ENCODE peak calls at places on chromosomes 5 and 9, in six cellular contexts. H is A549, Y is HepG2, A is IMR-90, U is GM12878, V is K562. M is an unnamed sample.

GRCh38 chr9:126488881-126489404 is 124.8 kb upstream of the LMX1B start:
- DNase-seq in H (no peak), Y (no peak), A (no peak), U (no peak), V (no peak), M (no peak)

GRCh38 chr9:14400658-14400995 is 86.7 kb upstream of the NFIB start:
- DNase-seq in H (peak), Y (peak), A (peak), U (no peak), V (peak), M (peak)

GRCh38 chr5:79685621-79686020 is 4.0 kb upstream of the CMYA5 start:
- DNase-seq in H (no peak), Y (no peak), A (peak), U (no peak), V (no peak), M (no peak)

GRCh38 chr9:135075234-135076142 is 12.0 kb upstream of the OLFM1 start:
- DNase-seq in H (no peak), Y (no peak), A (no peak), U (no peak), V (no peak), M (no peak)

GRCh38 chr9:20563917-20564316 is 58.4 kb downstream of the MLLT3 start:
- DNase-seq in H (no peak), Y (no peak), A (no peak), U (no peak), V (no peak), M (no peak)

GRCh38 chr9:129860653-129861446 is 25.6 kb downstream of the USP20 start:
- DNase-seq in H (no peak), Y (no peak), A (no peak), U (no peak), V (no peak), M (no peak)

GRCh38 chr5:68751651-68752050 is 342.2 kb upstream of the SLC30A5 start:
- DNase-seq in H (no peak), Y (no peak), A (no peak), U (no peak), V (no peak), M (no peak)

GRCh38 chr5:133343196-133343595 is 269.1 kb downstream of the FSTL4 start:
- DNase-seq in H (no peak), Y (no peak), A (no peak), U (no peak), V (no peak), M (no peak)

GRCh38 chr5:117623042-117623815 is 1048.6 kb upstream of the SEMA6A start:
- DNase-seq in H (no peak), Y (no peak), A (peak), U (no peak), V (no peak), M (no peak)

GRCh38 chr5:87231037-87231808 is 36.5 kb upstream of the RASA1 start:
- DNase-seq in H (no peak), Y (no peak), A (no peak), U (peak), V (no peak), M (no peak)

GRCh38 chr5:116569999-116570398 is 4.6 kb downstream of the SEMA6A start:
- DNase-seq in H (no peak), Y (no peak), A (no peak), U (no peak), V (no peak), M (no peak)

GRCh38 chr9:30774326-30774725 is 1610.1 kb upstream of the ACO1 start:
- DNase-seq in H (no peak), Y (peak), A (no peak), U (no peak), V (no peak), M (peak)

GRCh38 chr9:22067196-22067595 is 58.1 kb upstream of the CDKN2B start:
- DNase-seq in H (no peak), Y (no peak), A (peak), U (no peak), V (no peak), M (no peak)

DNA sequence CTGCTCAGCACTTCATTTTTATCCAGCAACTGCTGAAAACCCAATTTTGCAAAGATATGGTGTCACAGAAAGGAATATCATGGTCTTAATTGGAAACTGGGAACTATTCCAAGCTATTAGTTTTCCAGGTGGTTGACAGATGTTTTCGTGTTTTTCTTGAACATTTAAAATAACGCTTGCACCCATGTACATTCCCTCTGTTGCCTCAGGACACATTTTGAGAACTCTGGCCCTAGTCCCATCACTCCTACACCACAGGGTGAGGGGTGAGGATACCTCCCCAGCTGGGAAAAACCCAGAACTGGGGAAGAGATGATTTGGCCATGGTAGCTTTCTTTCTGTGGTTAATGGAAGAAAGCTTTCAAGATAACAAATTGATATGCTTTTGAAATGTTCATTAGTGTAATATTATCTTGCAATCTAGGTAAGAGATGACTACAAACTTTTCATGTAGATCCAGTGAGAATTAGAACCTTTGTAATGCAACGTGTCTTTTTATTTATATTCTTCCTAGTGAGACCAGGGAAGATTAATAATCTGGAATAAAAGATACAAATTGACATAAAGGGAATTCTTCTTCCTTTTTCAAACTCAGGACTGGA is 627.0 kb downstream of the RAB3C start:
- DNase-seq in H (no peak), Y (no peak), A (peak), U (no peak), V (no peak), M (no peak)
- TF ChIP-seq BHLHE40 in H (no peak), Y (no peak), A (no peak), U (no peak), V (no peak), M (no peak)

GRCh38 chr5:120605325-120606079 is 141.4 kb downstream of the PRR16 start:
- DNase-seq in H (no peak), Y (no peak), A (no peak), U (no peak), V (no peak), M (no peak)
- TF ChIP-seq BHLHE40 in H (no peak), Y (no peak), A (no peak), U (no peak), V (no peak), M (no peak)

GRCh38 chr9:2018764-2019548 is 3.8 kb downstream of the SMARCA2 start:
- DNase-seq in H (no peak), Y (no peak), A (no peak), U (no peak), V (no peak), M (no peak)
- TF ChIP-seq BHLHE40 in H (no peak), Y (no peak), A (no peak), U (no peak), V (no peak), M (no peak)

GRCh38 chr9:85899388-85899787 is 41.6 kb upstream of the NAA35 start:
- DNase-seq in H (no peak), Y (no peak), A (no peak), U (no peak), V (no peak), M (no peak)

GRCh38 chr9:85895685-85896084 is 45.3 kb upstream of the NAA35 start:
- DNase-seq in H (no peak), Y (no peak), A (no peak), U (no peak), V (no peak), M (no peak)

GRCh38 chr9:85898288-85898802 is 42.6 kb upstream of the NAA35 start:
- DNase-seq in H (no peak), Y (no peak), A (no peak), U (no peak), V (no peak), M (no peak)

GRCh38 chr9:85897853-85898252 is 43.1 kb upstream of the NAA35 start:
- DNase-seq in H (no peak), Y (no peak), A (no peak), U (no peak), V (no peak), M (no peak)

GRCh38 chr9:85900504-85901201 is 40.3 kb upstream of the NAA35 start:
- DNase-seq in H (peak), Y (no peak), A (peak), U (no peak), V (peak), M (peak)
- TF ChIP-seq BHLHE40 in H (no peak), Y (no peak), A (no peak), U (no peak), V (no peak), M (no peak)

DNA sequence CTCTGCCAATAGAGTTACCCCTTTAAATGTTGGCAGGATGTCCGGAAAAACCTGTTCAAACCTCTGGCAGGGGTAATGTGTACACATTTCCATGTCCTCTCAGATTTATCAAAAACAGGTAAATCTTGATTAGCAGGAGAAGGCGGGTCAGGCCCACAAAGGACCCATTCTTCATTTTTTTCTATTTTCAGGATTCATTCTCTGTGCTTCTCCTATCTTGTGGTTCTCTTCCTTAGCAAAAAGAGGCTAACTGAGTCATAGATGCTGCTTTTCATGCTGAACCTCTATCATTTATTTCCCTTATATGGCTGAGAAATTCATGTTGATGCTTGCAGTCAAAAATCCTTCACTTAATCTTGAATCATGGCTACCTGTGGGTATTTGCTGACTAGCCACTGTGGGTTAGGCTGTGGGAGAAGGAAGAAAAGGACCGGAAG is 112.7 kb upstream of the IQGAP2 start:
- DNase-seq in H (no peak), Y (no peak), A (no peak), U (no peak), V (no peak), M (no peak)
- TF ChIP-seq BHLHE40 in H (no peak), Y (no peak), A (no peak), U (no peak), V (no peak), M (no peak)

GRCh38 chr9:133478851-133479711 is at the start of gene SLC2A6:
- DNase-seq in H (peak), Y (peak), A (peak), U (no peak), V (peak), M (peak)

GRCh38 chr9:133476531-133476930 is 2.4 kb downstream of the SLC2A6 start:
- DNase-seq in H (no peak), Y (no peak), A (peak), U (no peak), V (no peak), M (no peak)

GRCh38 chr9:133477461-133477860 is 1.4 kb downstream of the SLC2A6 start:
- DNase-seq in H (no peak), Y (no peak), A (no peak), U (no peak), V (no peak), M (no peak)

GRCh38 chr9:133476941-133477340 is 2.0 kb downstream of the SLC2A6 start:
- DNase-seq in H (no peak), Y (no peak), A (no peak), U (no peak), V (no peak), M (no peak)

GRCh38 chr9:133477992-133478850 is 678 bp downstream of the SLC2A6 start:
- DNase-seq in H (no peak), Y (peak), A (peak), U (no peak), V (no peak), M (no peak)
- TF ChIP-seq BHLHE40 in H (no peak), Y (no peak), A (no peak), U (no peak), V (no peak), M (no peak)

DNA sequence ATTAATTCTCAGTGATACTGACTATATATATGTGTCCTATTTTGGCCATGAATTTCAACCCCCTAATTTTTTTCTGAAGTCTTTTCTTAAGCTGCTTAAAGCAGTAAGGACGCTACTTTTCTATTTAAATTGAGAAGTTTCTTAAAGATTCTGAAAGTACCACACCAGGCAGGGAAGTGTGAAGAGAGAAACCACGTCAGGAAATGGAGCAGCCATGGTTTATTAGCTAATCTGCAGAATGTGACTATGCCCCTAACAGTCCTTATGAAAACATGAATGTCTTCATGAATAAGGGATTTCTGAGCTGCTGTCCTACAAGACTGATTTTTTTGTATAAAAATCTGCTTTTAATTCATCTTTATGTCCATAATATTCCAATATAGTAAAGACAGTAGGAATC is 1724.3 kb upstream of the C9orf72 start:
- DNase-seq in H (no peak), Y (no peak), A (no peak), U (no peak), V (no peak), M (no peak)
- TF ChIP-seq BHLHE40 in H (no peak), Y (no peak), A (no peak), U (no peak), V (no peak), M (no peak)

DNA sequence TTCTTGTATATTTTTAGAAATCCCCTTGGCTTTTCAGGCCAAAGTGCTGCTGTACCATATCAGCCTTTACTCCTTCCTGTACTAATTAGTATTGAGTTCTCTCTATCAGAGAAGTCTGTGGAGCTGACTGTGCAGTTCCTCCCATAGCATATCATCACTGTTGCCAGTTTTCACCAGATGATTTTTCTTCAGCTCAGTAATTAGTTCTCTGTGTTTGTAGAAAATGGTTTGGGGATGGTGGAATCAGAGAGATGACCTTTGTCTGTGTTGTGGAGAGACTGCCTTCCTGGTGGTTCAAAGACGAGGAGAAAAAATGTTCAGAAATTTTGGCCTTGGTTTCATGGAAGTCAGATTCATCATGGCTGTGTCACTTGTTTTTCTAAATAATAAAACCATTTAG is 227.5 kb upstream of the ACTBL2 start:
- DNase-seq in H (no peak), Y (no peak), A (peak), U (no peak), V (no peak), M (no peak)
- TF ChIP-seq BHLHE40 in H (no peak), Y (no peak), A (no peak), U (no peak), V (no peak), M (no peak)

DNA sequence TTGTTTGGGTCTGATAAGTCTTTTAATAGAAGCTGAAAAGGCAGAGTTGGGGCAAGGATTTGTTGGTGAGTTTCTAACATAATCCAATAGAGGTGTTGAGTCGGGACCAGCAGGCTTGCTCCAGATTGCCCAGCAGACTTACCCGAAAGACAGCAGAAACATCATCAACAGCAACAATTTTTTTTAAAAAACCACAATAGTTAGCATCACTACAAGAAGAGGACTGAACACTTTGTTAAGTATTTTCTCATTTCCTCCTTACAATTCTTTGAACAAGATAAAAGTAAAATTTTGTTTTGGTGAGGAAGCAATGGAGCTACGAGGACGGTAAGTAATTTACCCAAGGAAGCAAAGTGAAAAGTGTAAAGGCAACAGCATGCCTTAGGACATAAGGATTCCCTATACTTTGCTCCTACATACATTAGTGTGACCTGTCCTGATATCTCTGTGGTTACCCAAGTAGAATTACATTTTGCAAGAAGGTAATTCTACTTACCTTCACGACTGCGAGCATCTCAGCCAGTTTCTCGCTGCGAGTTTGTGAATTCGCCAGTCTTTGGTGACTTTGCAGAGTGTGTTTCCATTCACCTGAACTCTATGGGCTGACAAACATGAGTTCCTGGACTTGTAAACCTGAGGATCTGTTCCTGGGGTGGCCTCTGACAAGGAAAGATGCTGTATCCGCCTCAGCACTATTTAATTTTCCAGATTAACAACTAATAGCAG is 13.2 kb downstream of the ITK start:
- DNase-seq in H (no peak), Y (no peak), A (no peak), U (no peak), V (no peak), M (no peak)
- TF ChIP-seq BHLHE40 in H (no peak), Y (no peak), A (no peak), U (no peak), V (no peak), M (no peak)

GRCh38 chr9:35116898-35117551 is 1.4 kb upstream of the ATOSB start:
- DNase-seq in H (peak), Y (peak), A (peak), U (no peak), V (peak), M (peak)
- TF ChIP-seq BHLHE40 in H (no peak), Y (peak), A (no peak), U (peak), V (peak), M (no peak)